ENCODE peak calls at places on chromosomes 7 and 10, in six cellular contexts. R, Q, C, B, G and V are unnamed samples. For H3K4me1, the result is how much of the 10 kb centered on the place peaks cover.

GRCh38 chr10:99674762-99675161 is 15.5 kb downstream of the ENTPD7 start:
- DNase-seq in R (no peak), Q (no peak), C (no peak), B (no peak), G (no peak), V (no peak)

GRCh38 chr7:112442210-112442609 is 8.1 kb upstream of the IFRD1 start:
- DNase-seq in R (no peak), Q (no peak), C (no peak), B (no peak), G (no peak), V (no peak)

GRCh38 chr7:1611708-1612241 is 41.9 kb upstream of the PSMG3 start:
- DNase-seq in R (no peak), Q (no peak), C (no peak), B (peak), G (no peak), V (no peak)

GRCh38 chr10:131885391-131886165 is 15.2 kb upstream of the PPP2R2D start:
- DNase-seq in R (peak), Q (peak), C (peak), B (peak), G (peak), V (peak)

GRCh38 chr7:6446977-6447588 is 671 bp downstream of the DAGLB start:
- DNase-seq in R (peak), Q (peak), C (peak), B (peak), G (no peak), V (peak)

GRCh38 chr10:124156524-124157225 is 63.3 kb upstream of the CHST15 start:
- DNase-seq in R (peak), Q (peak), C (no peak), B (no peak), G (no peak), V (no peak)

GRCh38 chr10:1188556-1189135 is 132.5 kb downstream of the WDR37 start:
- DNase-seq in R (peak), Q (peak), C (no peak), B (no peak), G (no peak), V (no peak)

GRCh38 chr7:617614-618538 is 98.2 kb upstream of the PDGFA start:
- DNase-seq in R (no peak), Q (no peak), C (no peak), B (no peak), G (no peak), V (no peak)

GRCh38 chr7:111958889-111959288 is 247.3 kb downstream of the DOCK4 start:
- DNase-seq in R (no peak), Q (no peak), C (no peak), B (peak), G (no peak), V (no peak)

GRCh38 chr7:128202287-128202957 is 38.7 kb upstream of the LEP start:
- DNase-seq in R (no peak), Q (no peak), C (no peak), B (no peak), G (no peak), V (no peak)

GRCh38 chr7:123367508-123368122 is 166.8 kb downstream of the IQUB start:
- DNase-seq in R (no peak), Q (no peak), C (no peak), B (peak), G (peak), V (no peak)

GRCh38 chr7:120052884-120053382 is 220.0 kb upstream of the KCND2 start:
- DNase-seq in R (peak), Q (peak), C (peak), B (peak), G (no peak), V (no peak)

GRCh38 chr10:117374506-117375359 is 507 bp downstream of the PDZD8 start:
- DNase-seq in R (peak), Q (no peak), C (peak), B (peak), G (no peak), V (no peak)

GRCh38 chr7:42790196-42790595 is 121.7 kb downstream of the C7orf25 start:
- DNase-seq in R (no peak), Q (no peak), C (no peak), B (no peak), G (no peak), V (no peak)

GRCh38 chr7:157000047-157000726 is 10.3 kb downstream of the MNX1 start:
- DNase-seq in R (no peak), Q (no peak), C (no peak), B (no peak), G (no peak), V (no peak)

DNA sequence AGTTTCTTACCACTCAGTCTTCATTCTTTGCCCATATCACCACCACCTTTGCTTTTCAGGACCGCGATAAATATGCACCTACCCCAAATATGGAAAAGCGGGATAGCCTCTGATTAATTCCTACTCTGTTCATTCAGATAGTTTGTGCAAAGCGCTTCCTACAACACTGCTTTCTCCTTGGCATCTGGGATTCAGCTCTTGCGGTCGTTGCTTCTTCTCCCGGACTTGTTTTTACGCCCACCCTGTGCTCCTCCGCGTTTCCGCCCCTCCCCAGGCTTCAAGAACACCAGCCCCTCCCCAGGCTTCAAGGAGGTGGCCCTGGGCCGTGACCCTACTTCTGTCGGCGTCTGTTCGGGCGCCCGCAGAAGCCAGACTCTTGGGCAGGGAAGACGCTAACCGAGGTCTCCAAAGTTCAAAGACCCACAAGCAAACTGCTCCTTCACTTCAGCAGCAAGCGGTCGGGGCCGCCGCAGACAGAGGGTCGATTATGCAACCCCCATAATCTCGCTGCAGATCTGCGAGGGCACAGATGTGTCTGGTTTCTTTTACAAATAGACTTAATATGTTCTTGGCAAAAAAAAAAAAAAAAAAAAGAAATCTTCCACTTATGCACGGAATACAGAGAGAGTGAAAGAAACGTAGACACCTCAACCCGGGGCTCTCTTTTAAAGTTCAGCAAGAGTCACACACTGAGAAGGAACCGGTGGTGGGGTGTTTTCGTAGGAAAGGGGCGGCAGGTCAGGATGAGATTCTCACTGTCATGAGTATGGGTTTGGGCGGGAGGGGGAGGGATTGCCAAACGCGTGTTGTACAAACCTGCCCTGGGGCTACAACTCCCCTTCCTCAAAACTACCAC is 2.0 kb downstream of the DLX5 start:
- DNase-seq in R (no peak), Q (no peak), C (no peak), B (peak), G (no peak), V (no peak)
- H3K4me1 ChIP-seq in R (half or more), Q (under half), C (under half), B (under half), G (under half), V (under half)

DNA sequence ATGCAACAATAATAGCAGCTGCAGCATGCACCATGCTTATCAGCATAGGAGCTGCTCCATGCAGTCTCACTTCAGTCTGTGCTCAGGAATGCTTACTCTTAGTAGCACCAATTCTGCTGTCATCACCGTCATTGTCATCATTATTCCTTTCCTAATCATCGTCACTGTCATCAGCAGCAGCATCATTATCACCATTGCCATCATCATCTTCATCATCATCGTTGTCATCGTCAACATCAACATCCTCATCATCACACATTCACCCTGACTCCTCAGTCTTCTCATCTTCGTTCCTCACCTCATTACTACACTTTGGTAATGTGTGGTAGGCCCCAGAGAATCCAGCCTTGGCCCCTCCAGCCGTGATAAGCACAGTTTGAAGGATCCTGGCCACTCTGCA is 545.0 kb downstream of the TNS3 start:
- DNase-seq in R (no peak), Q (no peak), C (no peak), B (no peak), G (no peak), V (no peak)
- H3K4me1 ChIP-seq in R (under half), Q (under half), C (under half), B (under half), G (under half), V (under half)

GRCh38 chr10:104336829-104337526 is 1.3 kb downstream of the ITPRIP start:
- DNase-seq in R (no peak), Q (no peak), C (no peak), B (peak), G (no peak), V (no peak)
- H3K4me1 ChIP-seq in R (half or more), Q (under half), C (under half), B (under half), G (under half), V (under half)

DNA sequence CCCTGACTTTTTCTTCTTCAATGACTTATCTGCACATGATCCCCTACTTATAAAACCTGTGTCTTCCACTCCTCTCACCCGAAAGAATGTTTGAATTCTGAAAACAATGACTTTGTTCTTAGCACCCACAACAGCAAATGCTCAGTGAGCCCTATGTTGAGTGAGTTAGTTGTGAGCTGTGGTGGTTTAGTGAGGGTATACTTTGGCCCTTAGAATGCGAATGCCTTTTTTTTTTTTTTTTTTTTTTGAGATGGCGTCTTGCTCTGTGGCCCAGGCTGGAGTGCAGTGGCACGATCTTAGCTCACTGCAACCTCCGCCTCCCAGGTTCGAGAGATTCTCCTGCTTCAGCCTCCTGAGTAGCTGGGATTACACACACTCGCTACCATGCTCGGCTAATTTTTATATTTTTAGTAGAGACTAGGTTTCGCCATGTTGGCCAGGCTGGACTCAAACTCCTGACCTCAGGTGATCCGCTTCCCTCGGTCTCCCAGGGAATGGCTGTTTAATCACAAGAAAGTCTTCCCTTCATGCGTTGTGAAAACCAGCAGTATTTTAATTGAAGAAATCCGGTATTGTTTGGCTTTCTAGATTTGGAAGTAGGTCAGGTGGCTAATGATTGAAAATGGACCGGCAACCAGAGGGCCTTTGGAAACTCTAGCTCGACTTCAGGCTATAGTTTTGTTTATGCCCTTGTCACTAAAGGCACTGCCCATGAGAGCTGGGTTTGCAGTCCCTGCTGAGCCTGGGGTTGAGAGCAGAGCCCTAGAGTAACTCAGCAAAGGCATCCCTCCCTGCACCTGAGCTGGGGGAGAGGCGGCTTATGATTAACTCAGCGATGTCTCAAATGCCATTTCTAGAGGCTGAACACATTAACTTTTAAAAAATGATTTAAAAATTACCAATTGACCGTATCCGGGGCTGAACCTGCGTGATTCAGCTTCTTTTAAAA is 41.3 kb downstream of the CUX1 start:
- DNase-seq in R (no peak), Q (no peak), C (peak), B (no peak), G (no peak), V (no peak)
- H3K4me1 ChIP-seq in R (under half), Q (under half), C (under half), B (under half), G (under half), V (under half)

GRCh38 chr10:93180402-93181040 is 106.8 kb downstream of the CYP26A1 start:
- DNase-seq in R (peak), Q (peak), C (no peak), B (no peak), G (no peak), V (no peak)

GRCh38 chr10:93181249-93181928 is 107.7 kb downstream of the CYP26A1 start:
- DNase-seq in R (no peak), Q (no peak), C (no peak), B (no peak), G (no peak), V (no peak)

GRCh38 chr10:93186631-93187030 is 112.9 kb downstream of the CYP26A1 start:
- DNase-seq in R (no peak), Q (no peak), C (no peak), B (peak), G (no peak), V (no peak)

GRCh38 chr10:93182790-93183189 is 109.1 kb downstream of the CYP26A1 start:
- DNase-seq in R (no peak), Q (no peak), C (no peak), B (no peak), G (no peak), V (no peak)

GRCh38 chr10:93181929-93182327 is 108.2 kb downstream of the CYP26A1 start:
- DNase-seq in R (no peak), Q (no peak), C (no peak), B (no peak), G (no peak), V (no peak)
- H3K4me1 ChIP-seq in R (under half), Q (under half), C (under half), B (under half), G (under half), V (under half)

GRCh38 chr10:22673785-22674184 is 40.6 kb downstream of the PIP4K2A start:
- DNase-seq in R (no peak), Q (no peak), C (no peak), B (no peak), G (no peak), V (no peak)
- H3K4me1 ChIP-seq in R (under half), Q (under half), C (under half), B (under half), G (under half), V (half or more)

DNA sequence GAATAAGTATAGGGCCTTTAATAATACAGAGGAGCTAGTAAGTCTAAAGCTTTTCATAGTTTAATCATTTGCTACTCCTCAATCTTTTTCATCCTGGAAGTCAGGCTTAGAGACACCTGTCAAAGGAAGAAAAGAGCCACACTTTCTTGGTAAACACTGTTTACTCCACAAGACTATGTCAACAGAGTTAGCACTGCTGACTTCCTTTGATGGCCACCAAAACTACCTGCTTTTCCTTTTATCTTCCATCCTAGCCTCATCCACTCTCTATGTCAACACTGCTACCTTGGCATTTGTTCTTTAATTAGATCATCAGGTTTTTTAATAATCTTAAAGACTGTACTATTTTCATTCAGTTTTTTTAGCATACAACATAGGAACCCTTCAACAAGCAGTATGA is 106.2 kb downstream of the ELAPOR2 start:
- DNase-seq in R (no peak), Q (no peak), C (no peak), B (no peak), G (no peak), V (no peak)
- H3K4me1 ChIP-seq in R (under half), Q (under half), C (under half), B (under half), G (under half), V (under half)

GRCh38 chr10:77921395-77921794 is 5.2 kb downstream of the DLG5 start:
- DNase-seq in R (no peak), Q (no peak), C (no peak), B (no peak), G (no peak), V (no peak)
- H3K4me1 ChIP-seq in R (half or more), Q (under half), C (under half), B (under half), G (under half), V (under half)